ENCODE peak calls at places on chromosomes 13 and 19, in four cellular contexts. H is non-pigmented ciliary epithelial cell, X is A549, P is ACHN. I is an unnamed sample.

GRCh38 chr13:108961542-108962125 is 332.2 kb downstream of the MYO16 start:
- DNase-seq in H (no peak), X (peak), P (peak), I (peak)

GRCh38 chr13:48838193-48839000 is 137.3 kb upstream of the FNDC3A start:
- DNase-seq in H (no peak), X (no peak), P (no peak), I (no peak)

GRCh38 chr19:44745386-44745831 is 3.1 kb upstream of the BCL3 start:
- DNase-seq in H (no peak), X (peak), P (peak), I (no peak)

GRCh38 chr13:95652821-95653220 is 8.3 kb upstream of the DZIP1 start:
- DNase-seq in H (no peak), X (no peak), P (no peak), I (no peak)

GRCh38 chr19:8473652-8474476 is 28.6 kb downstream of the PRAM1 start:
- DNase-seq in H (no peak), X (no peak), P (no peak), I (peak)

GRCh38 chr19:13241321-13242104 is 91.3 kb downstream of the IER2 start:
- DNase-seq in H (no peak), X (no peak), P (no peak), I (no peak)

GRCh38 chr13:110915874-110916670 is 1.2 kb upstream of the ANKRD10 start:
- DNase-seq in H (no peak), X (no peak), P (no peak), I (peak)

GRCh38 chr13:98416408-98416807 is 160.5 kb downstream of the STK24 start:
- DNase-seq in H (no peak), X (no peak), P (no peak), I (no peak)

GRCh38 chr19:10226021-10226375 is 5.1 kb downstream of the S1PR2 start:
- DNase-seq in H (no peak), X (no peak), P (no peak), I (no peak)

GRCh38 chr19:40640744-40641143 is 39.6 kb downstream of the LTBP4 start:
- DNase-seq in H (no peak), X (no peak), P (no peak), I (no peak)

GRCh38 chr13:39196957-39197644 is 158.8 kb downstream of the NHLRC3 start:
- DNase-seq in H (no peak), X (no peak), P (no peak), I (no peak)

GRCh38 chr13:39515231-39515630 is 87.8 kb downstream of the LHFPL6 start:
- DNase-seq in H (no peak), X (no peak), P (no peak), I (no peak)

GRCh38 chr13:87982436-87982835 is 311.3 kb downstream of the SLITRK5 start:
- DNase-seq in H (no peak), X (no peak), P (no peak), I (no peak)

GRCh38 chr19:55777528-55777927 is 8.6 kb downstream of the RFPL4AL1 start:
- DNase-seq in H (no peak), X (no peak), P (no peak), I (no peak)

GRCh38 chr19:23686622-23687423 is at the start of gene ZNF675:
- DNase-seq in H (peak), X (peak), P (peak), I (peak)

GRCh38 chr13:25733696-25734435 is 317.9 kb downstream of the SHISA2 start:
- DNase-seq in H (no peak), X (no peak), P (peak), I (no peak)

GRCh38 chr13:112969692-112970338 is 801 bp downstream of the MCF2L start:
- DNase-seq in H (no peak), X (no peak), P (no peak), I (no peak)